ENCODE peak calls at places on chromosomes 3 and 15, in four cellular contexts. X is fibroblast of villous mesenchyme, L is NB4, E is tibial artery. G is an unnamed sample.

GRCh38 chr15:84741151-84741550 is 7.2 kb upstream of the ZNF592 start:
- DNase-seq in L (no peak), X (no peak), E (no peak), G (no peak)

GRCh38 chr15:56835598-56836275 is 82.7 kb upstream of the TCF12 start:
- DNase-seq in L (no peak), X (peak; percentile 49), E (no peak), G (no peak)

GRCh38 chr3:195095035-195095703 is 175.8 kb downstream of the XXYLT1 start:
- DNase-seq in X (peak; percentile 13), L (peak; percentile 74), E (peak; percentile 56), G (no peak)

GRCh38 chr15:78424673-78425072 is 13.3 kb upstream of the IREB2 start:
- DNase-seq in E (no peak), L (no peak), X (no peak), G (no peak)

GRCh38 chr3:141103503-141103902 is 52.4 kb downstream of the SPSB4 start:
- DNase-seq in L (no peak), E (peak; percentile 25), X (no peak), G (no peak)

GRCh38 chr15:88113909-88114308 is 142.6 kb downstream of the NTRK3 start:
- DNase-seq in L (no peak), X (no peak), E (no peak), G (no peak)

GRCh38 chr3:171286580-171287249 is 173.5 kb downstream of the TNIK start:
- DNase-seq in L (no peak), E (no peak), X (peak; percentile 76), G (no peak)

GRCh38 chr3:172726370-172726769 is 15.5 kb upstream of the NCEH1 start:
- DNase-seq in E (no peak), L (no peak), X (no peak), G (no peak)

GRCh38 chr3:128273116-128273840 is 120.0 kb downstream of the EEFSEC start:
- DNase-seq in E (no peak), L (no peak), X (no peak), G (no peak)

GRCh38 chr3:128275316-128276150 is 122.3 kb downstream of the EEFSEC start:
- DNase-seq in X (no peak), E (no peak), L (no peak), G (no peak)

GRCh38 chr3:128273841-128274573 is 120.7 kb downstream of the EEFSEC start:
- DNase-seq in L (no peak), X (no peak), E (no peak), G (no peak)

GRCh38 chr3:128276151-128276445 is 122.8 kb downstream of the EEFSEC start:
- DNase-seq in L (no peak), X (no peak), E (no peak), G (no peak)

DNA sequence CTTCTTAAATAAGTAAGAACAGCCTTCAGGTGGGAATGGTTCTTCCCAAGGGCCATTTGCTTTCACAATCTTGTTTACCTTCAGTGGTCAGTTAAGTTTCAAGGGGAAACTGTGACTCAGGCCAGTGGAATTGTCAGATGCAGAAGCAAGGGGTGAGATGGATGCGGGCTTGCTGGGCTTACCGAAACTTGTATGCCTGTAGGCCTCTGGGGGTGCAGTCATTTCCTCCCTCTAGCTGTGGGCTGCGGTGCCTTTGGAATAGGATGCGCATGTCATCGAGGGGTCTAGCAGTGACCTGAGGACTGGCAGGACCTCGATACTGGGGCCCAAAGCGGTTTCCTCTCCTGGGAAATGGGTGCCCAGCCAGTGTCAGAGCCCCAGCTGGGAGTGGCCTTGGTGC is 121.6 kb downstream of the EEFSEC start:
- DNase-seq in E (no peak), X (peak; percentile 93), L (no peak), G (no peak)
- TF ChIP-seq CTCF in E (no peak), X (peak; percentile 15), L (no peak), G (no peak)

GRCh38 chr15:29750754-29751153 is 71.5 kb downstream of the TJP1 start:
- DNase-seq in X (peak; percentile 57), L (no peak), E (no peak), G (no peak)

GRCh38 chr15:29749365-29750086 is 72.7 kb downstream of the TJP1 start:
- DNase-seq in E (no peak), L (no peak), X (no peak), G (no peak)

DNA sequence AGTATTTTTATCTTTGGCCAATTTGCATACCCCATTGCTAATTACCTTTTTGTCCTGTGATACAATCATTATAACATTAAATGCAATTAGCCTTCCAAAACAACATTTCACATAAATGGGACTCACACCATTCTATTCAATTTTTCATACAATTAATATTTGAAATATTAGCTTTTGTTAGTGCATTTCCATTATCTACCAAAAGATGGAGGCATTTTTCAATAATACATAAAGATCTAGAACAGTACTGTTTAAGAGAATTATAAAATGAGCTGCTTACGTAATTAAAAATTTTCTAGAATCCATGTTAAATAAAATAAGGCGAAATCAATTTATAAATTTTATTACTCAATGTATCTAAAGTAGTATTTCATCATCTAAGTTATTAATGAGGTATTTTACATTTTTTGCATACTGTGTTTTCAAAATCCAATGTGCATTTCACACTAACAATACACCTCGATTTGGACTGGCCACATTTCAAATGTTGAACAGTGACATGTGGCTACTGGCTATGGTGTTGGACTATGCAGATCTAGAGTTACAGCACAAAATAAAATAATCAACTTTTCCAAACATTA is 74.3 kb downstream of the TJP1 start:
- DNase-seq in X (peak; percentile 33), L (no peak), E (no peak), G (no peak)
- TF ChIP-seq CTCF in X (peak; percentile 36), L (no peak), E (peak; percentile 45), G (peak; percentile 15)

GRCh38 chr3:11379238-11379823 is 107.1 kb downstream of the ATG7 start:
- DNase-seq in X (peak; percentile 76), E (no peak), L (peak; percentile 53), G (peak; percentile 47)
- TF ChIP-seq CTCF in X (peak; percentile 59), E (peak; percentile 82), L (no peak), G (peak; percentile 82)

GRCh38 chr3:42263354-42264346 is 2.3 kb downstream of the CCK start:
- DNase-seq in E (no peak), L (no peak), X (no peak), G (peak; percentile 56)
- TF ChIP-seq CTCF in E (no peak), L (no peak), X (no peak), G (peak; percentile 5)